ENCODE peak calls at places on chromosomes 12 and 14, in eight cellular contexts. Y is astrocyte, V is heart right ventricle, G is breast epithelium, E is RWPE1, N is uterus, H is body of pancreas, B is heart left ventricle. T is an unnamed sample.

GRCh38 chr12:118541071-118541470 is 164.7 kb downstream of the SUDS3 start:
- DNase-seq in Y (no peak), V (no peak), G (no peak), E (no peak), N (no peak), H (no peak), B (no peak), T (no peak)

GRCh38 chr12:75097003-75097402 is 112.6 kb downstream of the KCNC2 start:
- DNase-seq in Y (no peak), V (no peak), G (no peak), E (no peak), N (no peak), H (no peak), B (no peak), T (no peak)

GRCh38 chr12:95115641-95116040 is 42.2 kb upstream of the NR2C1 start:
- DNase-seq in Y (no peak), V (no peak), G (no peak), E (no peak), N (no peak), H (no peak), B (no peak), T (no peak)

GRCh38 chr12:118350908-118351592 is 21.7 kb downstream of the TAOK3 start:
- DNase-seq in Y (no peak), V (no peak), G (no peak), E (no peak), N (no peak), H (no peak), B (no peak), T (no peak)

GRCh38 chr12:113242018-113242418 is 20.8 kb downstream of the TPCN1 start:
- DNase-seq in Y (peak; percentile 74), V (no peak), G (peak; percentile 80), E (peak; percentile 75), N (no peak), H (peak; percentile 89), B (no peak), T (peak; percentile 90)

GRCh38 chr12:67624355-67624754 is 24.2 kb upstream of the DYRK2 start:
- DNase-seq in Y (no peak), V (no peak), G (no peak), E (no peak), N (no peak), H (no peak), B (no peak), T (no peak)

GRCh38 chr14:59438148-59438766 is 26.9 kb downstream of the GPR135 start:
- DNase-seq in Y (peak; percentile 91), V (no peak), G (no peak), E (peak; percentile 20), N (no peak), H (no peak), B (no peak), T (no peak)

GRCh38 chr12:100908501-100908900 is 113.9 kb downstream of the ANO4 start:
- DNase-seq in Y (peak; percentile 75), V (no peak), G (no peak), E (peak; percentile 35), N (no peak), H (no peak), B (no peak), T (no peak)

GRCh38 chr12:32115404-32116104 is 8.9 kb downstream of the BICD1 start:
- DNase-seq in Y (peak; percentile 99), V (peak; percentile 84), G (peak; percentile 63), E (peak; percentile 93), N (peak; percentile 96), H (peak; percentile 65), B (peak; percentile 85), T (peak; percentile 89)

GRCh38 chr12:53069621-53070410 is 9.4 kb downstream of the SPRYD3 start:
- DNase-seq in Y (no peak), V (no peak), G (no peak), E (no peak), N (peak; percentile 61), H (no peak), B (peak; percentile 28), T (peak; percentile 72)

GRCh38 chr12:13342971-13343370 is 146.4 kb downstream of the EMP1 start:
- DNase-seq in Y (peak; percentile 42), V (no peak), G (no peak), E (no peak), N (no peak), H (no peak), B (no peak), T (no peak)

GRCh38 chr12:80190001-80190400 is 90.7 kb downstream of the OTOGL start:
- DNase-seq in Y (no peak), V (no peak), G (no peak), E (no peak), N (no peak), H (no peak), B (no peak), T (no peak)

GRCh38 chr14:49483266-49483665 is 102.9 kb downstream of the RPS29 start:
- DNase-seq in Y (no peak), V (no peak), G (no peak), E (no peak), N (no peak), H (no peak), B (no peak), T (no peak)

GRCh38 chr12:67068204-67068731 is 200.9 kb upstream of the CAND1 start:
- DNase-seq in Y (no peak), V (no peak), G (no peak), E (no peak), N (no peak), H (peak; percentile 5), B (no peak), T (peak; percentile 57)

GRCh38 chr14:64654072-64654899 is 49.9 kb upstream of the PLEKHG3 start:
- DNase-seq in Y (peak; percentile 91), V (no peak), G (no peak), E (no peak), N (no peak), H (no peak), B (no peak), T (no peak)

GRCh38 chr14:101926085-101926484 is 38.3 kb upstream of the DYNC1H1 start:
- DNase-seq in Y (no peak), V (no peak), G (no peak), E (no peak), N (no peak), H (no peak), B (no peak), T (no peak)
- H3K27ac ChIP-seq in Y (no peak overlapping the region), V (peak overlapping the region; percentile 85), G (no peak overlapping the region), E (no peak overlapping the region), N (peak overlapping the region; percentile 88), H (no peak overlapping the region), B (peak overlapping the region; percentile 76), T (no peak overlapping the region)

DNA sequence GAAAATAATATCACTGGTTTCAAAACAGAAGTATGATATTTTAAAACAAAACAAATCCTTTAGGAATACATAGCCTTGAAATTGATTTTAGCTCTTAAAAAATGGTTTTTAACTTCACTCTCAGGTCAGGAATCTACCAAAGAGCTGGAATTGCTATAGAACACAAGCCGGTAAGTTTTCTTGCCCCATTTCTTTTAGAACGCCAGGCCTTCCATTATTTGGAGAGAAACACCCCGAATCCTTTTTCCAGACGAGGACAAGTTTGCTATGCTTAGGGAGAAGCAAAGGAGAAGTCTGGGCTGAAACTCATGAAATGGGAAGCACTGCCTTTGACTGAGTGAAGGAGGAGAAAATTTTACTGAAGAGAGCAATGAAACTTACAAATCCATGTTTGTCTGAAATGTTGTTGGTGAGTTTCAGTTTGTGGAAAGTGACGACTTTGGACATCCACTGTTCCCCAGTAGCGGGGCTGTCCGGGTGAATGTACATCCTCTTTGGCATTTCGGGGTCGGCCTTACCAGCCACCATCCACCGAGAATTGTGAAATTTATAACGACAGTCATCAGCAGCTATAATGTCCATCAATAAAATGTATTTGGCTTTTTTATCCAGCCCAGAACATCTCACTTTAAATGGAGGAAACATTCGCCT is 3.4 kb downstream of the TBX3 start:
- DNase-seq in Y (no peak), V (no peak), G (no peak), E (no peak), N (no peak), H (no peak), B (no peak), T (peak; percentile 33)
- H3K27ac ChIP-seq in Y (peak overlapping the region; percentile 71), V (peak overlapping the region; percentile 95), G (peak overlapping the region; percentile 96), E (no peak overlapping the region), N (peak overlapping the region; percentile 98), H (no peak overlapping the region), B (peak overlapping the region; percentile 89), T (peak overlapping the region; percentile 28)

GRCh38 chr12:7019043-7019569 is 830 bp upstream of the LPCAT3 start:
- DNase-seq in Y (no peak), V (no peak), G (no peak), E (no peak), N (no peak), H (no peak), B (no peak), T (no peak)
- H3K27ac ChIP-seq in Y (peak overlapping the region; percentile 53), V (peak overlapping the region; percentile 94), G (peak overlapping the region; percentile 97), E (peak overlapping the region; percentile 89), N (peak overlapping the region; percentile 84), H (peak overlapping the region; percentile 82), B (peak overlapping the region; percentile 93), T (peak overlapping the region; percentile 91)

GRCh38 chr12:98418357-98419075 is 96.9 kb upstream of the TMPO start:
- DNase-seq in Y (peak; percentile 99), V (peak; percentile 78), G (peak; percentile 82), E (peak; percentile 91), N (peak; percentile 83), H (peak; percentile 78), B (peak; percentile 77), T (peak; percentile 95)

GRCh38 chr12:98416845-98417244 is 98.5 kb upstream of the TMPO start:
- DNase-seq in Y (peak; percentile 26), V (no peak), G (no peak), E (peak; percentile 41), N (no peak), H (no peak), B (no peak), T (no peak)

GRCh38 chr12:98419101-98419794 is 96.1 kb upstream of the TMPO start:
- DNase-seq in Y (no peak), V (no peak), G (no peak), E (no peak), N (no peak), H (no peak), B (no peak), T (no peak)

GRCh38 chr12:98419795-98420402 is 95.5 kb upstream of the TMPO start:
- DNase-seq in Y (no peak), V (no peak), G (no peak), E (no peak), N (no peak), H (no peak), B (no peak), T (peak; percentile 67)

GRCh38 chr12:98417303-98417702 is 98.1 kb upstream of the TMPO start:
- DNase-seq in Y (no peak), V (no peak), G (no peak), E (no peak), N (no peak), H (no peak), B (no peak), T (no peak)
- H3K27ac ChIP-seq in Y (no peak overlapping the region), V (no peak overlapping the region), G (no peak overlapping the region), E (no peak overlapping the region), N (no peak overlapping the region), H (no peak overlapping the region), B (no peak overlapping the region), T (no peak overlapping the region)